ENCODE peak calls at places on chromosome 15, in nine cellular contexts. K is HTR-8/SVneo; F is NCI-H1092 treated with DMSO at 0.1 percent for 48 hours; P is head of caudate nucleus; L is kidney glomerular epithelial cell; H is iris pigment epithelial cell; D is stimulated activated CD4-positive, alpha-beta T cell treated with anti-CD3 and anti-CD28 coated beads, Interleukin-12 subunit alpha, Interleukin-12 subunit beta, amount 100 ng/mL, for 4 hours; B is activated CD8-positive, alpha-beta memory T cell treated with anti-CD3 and anti-CD28 coated beads, Interleukin-2, amount 50 U/mL, for 48 hours; E is A172. G is an unnamed sample.

GRCh38 chr15:57548325-57548724 is 43.4 kb upstream of the MYZAP start:
- DNase-seq in K (no peak), F (no peak), P (no peak), L (no peak), H (no peak), D (no peak), B (no peak), E (no peak), G (no peak)

GRCh38 chr15:58344164-58345070 is 87.4 kb upstream of the LIPC start:
- DNase-seq in K (no peak), F (no peak), P (no peak), L (no peak), H (no peak), D (no peak), B (no peak), E (no peak), G (no peak)

GRCh38 chr15:85673326-85673725 is 121.4 kb downstream of the KLHL25 start:
- DNase-seq in K (no peak), F (no peak), P (no peak), L (no peak), H (no peak), D (no peak), B (no peak), E (no peak), G (no peak)

GRCh38 chr15:96348112-96349027 is 17.9 kb downstream of the NR2F2 start:
- DNase-seq in K (no peak), F (no peak), P (no peak), L (no peak), H (no peak), D (no peak), B (no peak), E (no peak), G (no peak)

GRCh38 chr15:63763476-63764123 is 70.1 kb downstream of the HERC1 start:
- DNase-seq in K (no peak), F (no peak), P (no peak), L (no peak), H (peak; percentile 25), D (no peak), B (no peak), E (peak; percentile 4), G (no peak)

GRCh38 chr15:77508541-77509505 is 88.1 kb downstream of the HMG20A start:
- DNase-seq in K (no peak), F (no peak), P (no peak), L (peak; percentile 34), H (peak; percentile 73), D (no peak), B (no peak), E (no peak), G (no peak)

GRCh38 chr15:42732095-42732827 is 4.7 kb downstream of the CDAN1 start:
- DNase-seq in K (no peak), F (no peak), P (no peak), L (no peak), H (no peak), D (no peak), B (no peak), E (no peak), G (no peak)

GRCh38 chr15:29141908-29142747 is 127.5 kb downstream of the NSMCE3 start:
- DNase-seq in K (no peak), F (no peak), P (peak; percentile 8), L (peak; percentile 18), H (no peak), D (no peak), B (no peak), E (no peak), G (no peak)

GRCh38 chr15:85706779-85707518 is 87.8 kb downstream of the KLHL25 start:
- DNase-seq in K (no peak), F (no peak), P (no peak), L (no peak), H (peak; percentile 81), D (no peak), B (peak; percentile 60), E (peak; percentile 10), G (no peak)

GRCh38 chr15:52295421-52295991 is at the start of gene MYO5C:
- DNase-seq in K (peak; percentile 73), F (peak; percentile 53), P (peak; percentile 58), L (peak; percentile 31), H (no peak), D (no peak), B (no peak), E (peak; percentile 14), G (peak; percentile 7)

GRCh38 chr15:34241376-34242350 is 16.8 kb downstream of the EMC4 start:
- DNase-seq in K (peak; percentile 23), F (peak; percentile 3), P (no peak), L (peak; percentile 41), H (peak; percentile 60), D (no peak), B (no peak), E (peak; percentile 46), G (no peak)

GRCh38 chr15:96440978-96441377 is 110.5 kb downstream of the NR2F2 start:
- DNase-seq in K (no peak), F (no peak), P (no peak), L (no peak), H (no peak), D (no peak), B (no peak), E (no peak), G (no peak)

GRCh38 chr15:66293419-66294156 is at the start of gene DIS3L:
- DNase-seq in K (peak; percentile 53), F (peak; percentile 58), P (peak; percentile 20), L (peak; percentile 46), H (no peak), D (peak; percentile 64), B (peak; percentile 84), E (peak; percentile 1), G (no peak)

GRCh38 chr15:90895571-90896117 is 7.5 kb upstream of the MAN2A2 start:
- DNase-seq in K (no peak), F (peak; percentile 64), P (peak; percentile 67), L (no peak), H (peak; percentile 6), D (no peak), B (no peak), E (no peak), G (no peak)

GRCh38 chr15:53378096-53378620 is 381.3 kb downstream of the WDR72 start:
- DNase-seq in K (no peak), F (no peak), P (no peak), L (no peak), H (no peak), D (no peak), B (no peak), E (no peak), G (no peak)

GRCh38 chr15:41001524-41001923 is 48.3 kb downstream of the CHAC1 start:
- DNase-seq in K (no peak), F (no peak), P (no peak), L (no peak), H (peak; percentile 36), D (no peak), B (no peak), E (no peak), G (no peak)

GRCh38 chr15:101618056-101618455 is 34.1 kb downstream of the TM2D3 start:
- DNase-seq in K (no peak), F (no peak), P (no peak), L (no peak), H (no peak), D (no peak), B (no peak), E (no peak), G (no peak)

GRCh38 chr15:68470981-68471380 is 39.0 kb upstream of the ITGA11 start:
- DNase-seq in K (no peak), F (no peak), P (no peak), L (no peak), H (no peak), D (no peak), B (no peak), E (no peak), G (no peak)

GRCh38 chr15:28127036-28127435 is 27.9 kb upstream of the OCA2 start:
- DNase-seq in K (no peak), F (no peak), P (no peak), L (no peak), H (no peak), D (no peak), B (no peak), E (no peak), G (no peak)

GRCh38 chr15:72751751-72752455 is 31.7 kb downstream of the ADPGK start:
- DNase-seq in K (no peak), F (no peak), P (peak; percentile 53), L (no peak), H (peak; percentile 35), D (no peak), B (no peak), E (no peak), G (no peak)

GRCh38 chr15:70748281-70748747 is 15.0 kb downstream of the UACA start:
- DNase-seq in K (no peak), F (no peak), P (no peak), L (no peak), H (no peak), D (no peak), B (no peak), E (no peak), G (no peak)

GRCh38 chr15:69087581-69087980 is 72.9 kb upstream of the GLCE start:
- DNase-seq in K (peak; percentile 47), F (no peak), P (no peak), L (no peak), H (no peak), D (no peak), B (no peak), E (no peak), G (no peak)

G was measured in NCI-H187.